ENCODE peak calls at places on chromosomes 16 and 17, in eight cellular contexts. A is mucosa of gallbladder; G is GM12892; L is effector CD8-positive, alpha-beta T cell; H is naive thymus-derived CD8-positive, alpha-beta T cell; U is IMR-90; F is choroid plexus epithelial cell; Q is OCI-M1. J is an unnamed sample.

GRCh38 chr16:23929237-23929636 is 93.5 kb downstream of the PRKCB start:
- DNase-seq in H (no peak), G (no peak), F (no peak), A (no peak), U (no peak), L (no peak), Q (no peak), J (no peak)

GRCh38 chr16:86519649-86520316 is 9.5 kb downstream of the FOXF1 start:
- DNase-seq in L (peak), U (peak), G (peak), H (peak), A (no peak), Q (peak), F (peak), J (peak)

GRCh38 chr17:83151442-83152220 is 72.2 kb downstream of the METRNL start:
- DNase-seq in H (no peak), Q (no peak), U (peak), F (peak), G (no peak), L (no peak), A (no peak), J (no peak)

GRCh38 chr17:7884581-7885356 is 3.8 kb upstream of the CHD3 start:
- DNase-seq in A (no peak), H (peak), L (peak), F (no peak), Q (peak), U (no peak), G (no peak), J (peak)

GRCh38 chr16:67393111-67393789 is at the start of gene TPPP3:
- DNase-seq in L (peak), Q (peak), U (peak), A (peak), F (peak), H (peak), G (no peak), J (peak)

GRCh38 chr17:83137523-83137922 is 58.1 kb downstream of the METRNL start:
- DNase-seq in F (no peak), H (no peak), A (no peak), G (no peak), U (no peak), Q (no peak), L (no peak), J (no peak)

GRCh38 chr17:81193470-81194224 is 27.6 kb upstream of the AATK start:
- DNase-seq in G (no peak), A (no peak), U (no peak), H (no peak), Q (no peak), F (no peak), L (no peak), J (no peak)

GRCh38 chr16:2767891-2768290 is 9.2 kb downstream of the ELOB start:
- DNase-seq in L (no peak), U (no peak), G (no peak), F (no peak), A (no peak), Q (no peak), H (no peak), J (no peak)

GRCh38 chr17:15909481-15909991 is 35.4 kb upstream of the ADORA2B start:
- DNase-seq in U (no peak), L (no peak), F (no peak), G (no peak), Q (no peak), H (no peak), A (no peak), J (no peak)

GRCh38 chr17:80005360-80006338 is 30.0 kb downstream of the TBC1D16 start:
- DNase-seq in Q (peak), L (peak), U (peak), G (peak), A (no peak), F (peak), H (peak), J (peak)

GRCh38 chr17:30808785-30809286 is 15.7 kb downstream of the CRLF3 start:
- DNase-seq in A (no peak), F (peak), G (no peak), U (no peak), Q (peak), H (peak), L (no peak), J (peak)

GRCh38 chr17:13597723-13598347 is 3.9 kb downstream of the HS3ST3A1 start:
- DNase-seq in F (peak), L (peak), G (no peak), Q (peak), U (peak), H (peak), A (no peak), J (peak)

GRCh38 chr16:1691276-1691675 is 13.2 kb downstream of the JPT2 start:
- DNase-seq in A (no peak), Q (no peak), U (peak), F (peak), H (no peak), L (no peak), G (no peak), J (no peak)

J was measured in CD8-positive, alpha-beta memory T cell.